ENCODE peak calls at places on chromosomes 12 and 14, in six cellular contexts. H is keratinocyte, M is Peyer's patch, B is tibial artery, V is endodermal cell, U is transverse colon. D is an unnamed sample.

GRCh38 chr14:95296595-95297365 is 22.9 kb downstream of the CLMN start:
- DNase-seq in U (no peak), M (no peak), V (no peak), H (no peak), B (peak), D (no peak)

GRCh38 chr12:116892318-116892717 is 11.1 kb upstream of the HRK start:
- DNase-seq in U (no peak), H (no peak), V (peak), B (no peak), M (no peak), D (no peak)

GRCh38 chr12:2877959-2878732 is 1.1 kb downstream of the RHNO1 start:
- DNase-seq in M (no peak), H (no peak), U (no peak), B (peak), V (peak), D (no peak)

GRCh38 chr14:81402123-81402495 is 2.0 kb upstream of the STON2 start:
- DNase-seq in H (no peak), B (no peak), M (no peak), V (no peak), U (no peak), D (no peak)

GRCh38 chr12:26935636-26936378 is 2.0 kb downstream of the INTS13 start:
- DNase-seq in V (no peak), B (no peak), H (no peak), U (no peak), M (no peak), D (no peak)

GRCh38 chr12:32889073-32889760 is 7.4 kb downstream of the PKP2 start:
- DNase-seq in B (no peak), M (no peak), H (no peak), U (no peak), V (no peak), D (no peak)

GRCh38 chr14:26528415-26529182 is 69.2 kb downstream of the NOVA1 start:
- DNase-seq in H (no peak), B (peak), M (peak), V (no peak), U (peak), D (no peak)

GRCh38 chr12:124734224-124734788 is 129.4 kb downstream of the SCARB1 start:
- DNase-seq in H (no peak), B (peak), M (no peak), V (peak), U (no peak), D (peak)

GRCh38 chr12:79685068-79685467 is 5.7 kb downstream of the PAWR start:
- DNase-seq in M (no peak), V (no peak), U (no peak), H (no peak), B (no peak), D (no peak)

GRCh38 chr12:114777052-114777451 is 93.1 kb upstream of the TBX3 start:
- DNase-seq in H (no peak), U (no peak), M (no peak), B (no peak), V (no peak), D (no peak)

GRCh38 chr12:94805749-94806148 is 155.4 kb upstream of the TMCC3 start:
- DNase-seq in U (no peak), B (no peak), V (no peak), H (no peak), M (no peak), D (no peak)

GRCh38 chr14:53547593-53547992 is 394.5 kb upstream of the DDHD1 start:
- DNase-seq in B (no peak), M (no peak), H (no peak), V (no peak), U (no peak), D (no peak)

GRCh38 chr14:86405250-86405649 is 875.3 kb downstream of the FLRT2 start:
- DNase-seq in H (no peak), M (no peak), U (no peak), V (no peak), B (no peak), D (no peak)

GRCh38 chr12:115697341-115697740 is 580.2 kb downstream of the MED13L start:
- DNase-seq in H (no peak), U (no peak), V (no peak), B (no peak), M (no peak), D (no peak)

GRCh38 chr12:27385756-27386155 is 53.1 kb downstream of the BMAL2 start:
- DNase-seq in H (no peak), U (no peak), M (no peak), V (no peak), B (no peak), D (no peak)

GRCh38 chr14:65410640-65411039 is 1.9 kb upstream of the FUT8 start:
- DNase-seq in H (no peak), U (no peak), B (no peak), V (no peak), M (no peak), D (no peak)

GRCh38 chr14:61472801-61473376 is 151.5 kb downstream of the PRKCH start:
- DNase-seq in U (peak), M (peak), V (peak), B (no peak), H (no peak), D (no peak)

GRCh38 chr12:10214131-10214876 is 1.6 kb downstream of the GABARAPL1 start:
- DNase-seq in U (no peak), H (no peak), M (no peak), B (no peak), V (no peak), D (no peak)

DNA sequence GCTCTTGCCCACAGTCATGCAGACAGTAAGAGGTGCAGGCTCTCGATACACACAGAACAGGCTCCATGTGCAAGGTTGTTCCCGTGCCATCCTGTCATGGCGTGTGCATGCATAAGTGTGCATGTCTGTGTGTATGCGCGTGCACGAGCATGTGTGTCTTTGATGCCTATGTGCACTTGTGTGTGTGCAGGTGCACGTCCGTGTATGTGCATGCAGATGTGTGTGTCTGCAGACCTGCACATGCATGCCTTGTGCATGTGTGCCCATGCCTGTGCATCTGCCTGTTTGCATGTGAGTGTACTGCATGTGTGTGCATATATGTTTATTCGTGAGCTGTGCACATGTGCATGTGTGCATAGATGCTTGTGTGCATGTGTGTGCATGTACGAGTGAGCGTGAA is 309.8 kb downstream of the TMEM121 start:
- DNase-seq in H (no peak), V (no peak), M (no peak), B (no peak), U (no peak), D (no peak)
- H3K4me3 ChIP-seq in H (no peak), V (no peak), M (no peak), B (no peak), U (no peak), D (no peak)

DNA sequence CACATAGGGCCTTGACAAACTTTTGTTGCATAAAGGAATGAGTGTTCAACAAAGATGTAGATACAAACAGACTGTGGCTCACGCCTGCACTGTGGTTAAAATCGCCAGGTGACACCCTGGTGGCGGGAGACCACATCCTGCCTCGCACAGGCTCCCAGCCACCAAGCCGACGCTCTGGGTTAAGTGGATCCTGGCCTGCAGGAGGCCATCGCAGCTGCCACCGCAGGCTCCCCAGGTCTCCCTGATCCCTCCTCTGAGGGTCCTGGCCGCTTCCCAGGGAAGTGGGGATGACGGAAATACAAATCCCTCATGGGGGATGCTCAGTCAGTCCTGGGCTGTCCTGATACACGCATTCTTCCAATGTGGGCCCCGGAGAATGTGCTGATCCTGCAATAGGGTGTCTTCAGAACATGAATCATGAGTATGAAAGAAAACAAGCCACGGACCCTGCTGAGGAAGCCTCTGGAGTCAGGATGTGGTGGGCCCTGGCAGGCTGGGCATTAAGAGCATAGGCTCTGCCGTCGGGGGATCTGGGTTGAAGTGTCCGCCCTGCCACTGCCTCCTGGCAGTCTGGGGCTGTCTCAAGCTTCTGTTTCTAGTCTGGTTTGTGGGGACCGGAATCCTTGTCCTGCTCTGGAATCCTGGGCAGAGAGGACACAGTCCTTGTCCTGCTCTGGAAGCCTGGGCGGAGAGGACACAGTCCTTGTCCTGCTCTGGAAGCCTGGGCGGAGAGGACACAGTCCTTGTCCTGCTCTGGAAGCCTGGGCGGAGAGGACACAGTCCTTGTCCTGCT is 53.5 kb upstream of the BEGAIN start:
- DNase-seq in V (no peak), B (no peak), H (no peak), M (peak), U (peak), D (no peak)
- TF ChIP-seq CTCF in V (peak), B (no peak), H (no peak), M (no peak), U (no peak), D (no peak)

DNA sequence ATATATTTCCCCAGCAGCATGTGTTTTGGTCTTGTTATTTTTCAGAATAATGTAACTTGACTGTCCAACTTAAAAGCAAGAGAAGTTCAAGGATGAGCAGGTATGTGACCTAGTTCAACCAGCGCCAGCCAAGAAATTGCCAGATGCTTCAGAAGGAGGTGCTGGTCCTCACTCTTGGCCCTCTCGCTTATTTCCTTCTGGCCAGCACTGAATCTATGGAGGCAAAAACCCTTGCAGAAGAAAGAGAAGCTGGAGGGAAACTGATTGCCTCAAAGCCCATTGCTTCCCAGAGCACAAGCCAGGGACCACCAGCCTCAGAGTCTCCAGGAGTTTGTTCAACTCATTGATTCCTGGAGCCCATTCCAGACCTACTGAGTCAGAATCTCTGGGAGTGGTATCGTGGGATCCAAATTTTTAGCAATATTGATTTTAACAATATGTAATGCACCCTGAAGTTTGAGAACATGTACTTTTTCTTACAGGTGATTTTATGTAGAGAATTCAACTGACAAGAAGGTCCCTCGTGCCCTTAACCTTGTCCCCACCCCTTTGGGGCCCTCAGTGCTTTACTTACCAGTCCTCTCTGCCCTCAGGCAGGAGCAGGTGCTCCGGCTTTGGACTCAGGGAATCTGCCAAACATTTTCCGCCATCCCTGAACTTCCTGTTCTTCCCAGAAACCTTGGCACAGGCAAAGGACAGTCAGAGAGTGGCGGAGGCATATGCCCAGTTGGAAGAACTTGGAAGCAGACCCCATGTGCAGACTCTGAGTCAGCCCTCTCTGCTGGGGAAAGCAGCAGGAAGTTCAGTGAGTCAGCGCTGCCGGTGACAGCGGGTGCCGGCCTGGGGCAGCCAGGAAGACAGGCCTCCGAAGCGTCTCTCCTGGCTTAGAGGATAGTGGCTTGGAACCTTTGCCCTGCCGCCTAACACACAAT is 10.3 kb downstream of the BEST3 start:
- DNase-seq in H (peak), U (peak), V (peak), B (peak), M (peak), D (peak)
- H3K27ac ChIP-seq in H (peak), U (no peak), V (peak), B (peak), M (peak), D (no peak)

DNA sequence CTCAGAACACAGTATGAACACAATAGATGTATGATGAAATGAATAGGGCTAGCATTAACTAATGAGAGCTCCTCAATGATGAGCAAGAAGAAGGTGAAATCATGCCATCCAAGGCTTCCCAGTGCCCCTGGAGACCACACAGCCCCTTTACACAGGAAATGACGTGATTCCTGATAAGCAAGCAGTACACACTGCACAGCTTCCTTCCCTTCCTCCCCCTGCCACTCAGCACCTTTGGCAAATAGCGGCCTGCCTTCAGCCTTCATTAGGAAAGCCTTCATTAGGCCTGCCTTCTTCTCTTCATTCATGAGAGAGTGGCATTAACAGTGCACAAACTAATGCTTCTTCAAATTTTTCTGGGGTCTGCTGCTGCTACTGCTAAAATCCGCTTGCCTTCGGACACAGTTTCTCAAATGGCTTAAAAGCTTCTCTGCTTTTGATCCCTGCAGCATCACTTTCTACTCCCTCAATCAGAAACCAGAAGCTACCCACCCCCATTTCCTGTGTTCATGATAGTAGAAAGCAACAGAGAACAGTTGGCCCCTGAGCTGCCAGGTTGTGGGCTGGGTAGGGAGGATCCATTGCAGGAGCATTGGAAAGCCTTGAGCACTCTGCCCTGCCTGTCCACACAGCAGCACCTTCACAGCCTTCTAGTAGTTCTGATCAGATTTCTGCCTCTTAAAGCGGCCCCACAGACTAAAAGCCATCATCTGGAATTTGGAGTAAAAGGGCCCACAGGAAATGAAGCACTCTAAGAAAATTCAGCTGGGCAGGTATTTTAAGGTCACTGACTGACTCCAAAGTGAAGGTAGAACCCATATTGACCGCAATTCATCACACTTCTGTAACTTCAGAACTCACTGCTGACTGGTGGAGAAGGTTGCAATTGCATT is 103.8 kb upstream of the ETV6 start:
- DNase-seq in H (no peak), B (no peak), V (no peak), M (peak), U (no peak), D (no peak)
- H3K4me3 ChIP-seq in H (no peak), B (no peak), V (no peak), M (no peak), U (no peak), D (no peak)

D was measured in lower lobe of right lung.